ENCODE peak calls at places on chromosomes 6 and 20, in eight cellular contexts. One of them, this sample, is unnamed.

GRCh38 chr6:40738551-40738950 is 151.4 kb upstream of the LRFN2 start:
- DNase-seq in activated gamma-delta T cell treated with anti-CD3 and anti-CD28 coated beads, Interleukin-2, amount 50 U/mL, for 16 hours: no peak
- DNase-seq in CD4-positive, alpha-beta memory T cell: no peak
- DNase-seq in T47D: no peak
- DNase-seq in foreskin keratinocyte: no peak
- DNase-seq in sciatic nerve: no peak
- DNase-seq in COR-L47: no peak
- DNase-seq in NAMALWA: no peak
- DNase-seq in this sample: no peak

GRCh38 chr6:129555206-129555832 is 154.7 kb downstream of the ARHGAP18 start:
- DNase-seq in activated gamma-delta T cell treated with anti-CD3 and anti-CD28 coated beads, Interleukin-2, amount 50 U/mL, for 16 hours: no peak
- DNase-seq in CD4-positive, alpha-beta memory T cell: no peak
- DNase-seq in T47D: no peak
- DNase-seq in foreskin keratinocyte: no peak
- DNase-seq in sciatic nerve: no peak
- DNase-seq in COR-L47: no peak
- DNase-seq in NAMALWA: no peak
- DNase-seq in this sample: no peak

GRCh38 chr20:1474817-1475603 is 8.4 kb upstream of the NSFL1C start:
- DNase-seq in activated gamma-delta T cell treated with anti-CD3 and anti-CD28 coated beads, Interleukin-2, amount 50 U/mL, for 16 hours: no peak
- DNase-seq in CD4-positive, alpha-beta memory T cell: no peak
- DNase-seq in T47D: peak
- DNase-seq in foreskin keratinocyte: peak
- DNase-seq in sciatic nerve: no peak
- DNase-seq in COR-L47: no peak
- DNase-seq in NAMALWA: peak
- DNase-seq in this sample: no peak

GRCh38 chr20:32976746-32977145 is 27.5 kb downstream of the SUN5 start:
- DNase-seq in activated gamma-delta T cell treated with anti-CD3 and anti-CD28 coated beads, Interleukin-2, amount 50 U/mL, for 16 hours: no peak
- DNase-seq in CD4-positive, alpha-beta memory T cell: no peak
- DNase-seq in T47D: peak
- DNase-seq in foreskin keratinocyte: no peak
- DNase-seq in sciatic nerve: no peak
- DNase-seq in COR-L47: no peak
- DNase-seq in NAMALWA: no peak
- DNase-seq in this sample: no peak

GRCh38 chr6:155351273-155352129 is 37.2 kb upstream of the TFB1M start:
- DNase-seq in activated gamma-delta T cell treated with anti-CD3 and anti-CD28 coated beads, Interleukin-2, amount 50 U/mL, for 16 hours: no peak
- DNase-seq in CD4-positive, alpha-beta memory T cell: no peak
- DNase-seq in T47D: no peak
- DNase-seq in foreskin keratinocyte: no peak
- DNase-seq in sciatic nerve: no peak
- DNase-seq in COR-L47: no peak
- DNase-seq in NAMALWA: peak
- DNase-seq in this sample: peak

GRCh38 chr6:11241154-11241792 is 8.8 kb upstream of the NEDD9 start:
- DNase-seq in activated gamma-delta T cell treated with anti-CD3 and anti-CD28 coated beads, Interleukin-2, amount 50 U/mL, for 16 hours: no peak
- DNase-seq in CD4-positive, alpha-beta memory T cell: no peak
- DNase-seq in T47D: no peak
- DNase-seq in foreskin keratinocyte: no peak
- DNase-seq in sciatic nerve: no peak
- DNase-seq in COR-L47: no peak
- DNase-seq in NAMALWA: no peak
- DNase-seq in this sample: no peak

GRCh38 chr6:11701568-11701967 is 77.0 kb downstream of the ADTRP start:
- DNase-seq in activated gamma-delta T cell treated with anti-CD3 and anti-CD28 coated beads, Interleukin-2, amount 50 U/mL, for 16 hours: no peak
- DNase-seq in CD4-positive, alpha-beta memory T cell: no peak
- DNase-seq in T47D: no peak
- DNase-seq in foreskin keratinocyte: no peak
- DNase-seq in sciatic nerve: no peak
- DNase-seq in COR-L47: no peak
- DNase-seq in NAMALWA: no peak
- DNase-seq in this sample: no peak

GRCh38 chr6:18362058-18362561 is 25.0 kb upstream of the RNF144B start:
- DNase-seq in activated gamma-delta T cell treated with anti-CD3 and anti-CD28 coated beads, Interleukin-2, amount 50 U/mL, for 16 hours: no peak
- DNase-seq in CD4-positive, alpha-beta memory T cell: no peak
- DNase-seq in T47D: no peak
- DNase-seq in foreskin keratinocyte: peak
- DNase-seq in sciatic nerve: no peak
- DNase-seq in COR-L47: no peak
- DNase-seq in NAMALWA: peak
- DNase-seq in this sample: no peak

GRCh38 chr6:135183532-135184440 is 2.7 kb downstream of the MYB start:
- DNase-seq in activated gamma-delta T cell treated with anti-CD3 and anti-CD28 coated beads, Interleukin-2, amount 50 U/mL, for 16 hours: peak
- DNase-seq in CD4-positive, alpha-beta memory T cell: peak
- DNase-seq in T47D: peak
- DNase-seq in foreskin keratinocyte: no peak
- DNase-seq in sciatic nerve: no peak
- DNase-seq in COR-L47: no peak
- DNase-seq in NAMALWA: peak
- DNase-seq in this sample: peak

GRCh38 chr6:138590796-138591709 is 91.8 kb upstream of the NHSL1 start:
- DNase-seq in activated gamma-delta T cell treated with anti-CD3 and anti-CD28 coated beads, Interleukin-2, amount 50 U/mL, for 16 hours: peak
- DNase-seq in CD4-positive, alpha-beta memory T cell: peak
- DNase-seq in T47D: peak
- DNase-seq in foreskin keratinocyte: no peak
- DNase-seq in sciatic nerve: peak
- DNase-seq in COR-L47: no peak
- DNase-seq in NAMALWA: peak
- DNase-seq in this sample: peak

This sample was measured in GM13976.